ENCODE peak calls at places on chromosomes 12 and 14, in six cellular contexts. Q is HCT116, L is spleen, E is endothelial cell of umbilical vein, U is stomach, Y is sigmoid colon. K is an unnamed sample.

GRCh38 chr14:61502459-61503093 is 181.2 kb downstream of the PRKCH start:
- DNase-seq in U (no peak), E (peak), Y (no peak), Q (no peak), L (no peak), K (no peak)

GRCh38 chr14:90715495-90715894 is 100.7 kb downstream of the TTC7B start:
- DNase-seq in E (no peak), L (no peak), Y (no peak), U (no peak), Q (no peak), K (no peak)

GRCh38 chr12:107488666-107489065 is 196.9 kb upstream of the PWP1 start:
- DNase-seq in L (no peak), Y (no peak), Q (no peak), U (no peak), E (no peak), K (no peak)

GRCh38 chr12:3154006-3154405 is 76.8 kb downstream of the TSPAN9 start:
- DNase-seq in E (no peak), Y (no peak), U (no peak), L (peak), Q (no peak), K (no peak)

GRCh38 chr14:71322660-71323250 is 415.5 kb downstream of the PCNX1 start:
- DNase-seq in L (no peak), Q (no peak), Y (no peak), U (no peak), E (peak), K (no peak)

GRCh38 chr12:16844875-16845274 is 238.9 kb upstream of the LMO3 start:
- DNase-seq in Y (no peak), Q (no peak), L (no peak), E (no peak), U (no peak), K (no peak)

GRCh38 chr14:77886010-77886409 is 86.1 kb downstream of the ADCK1 start:
- DNase-seq in Q (no peak), Y (no peak), U (no peak), L (no peak), E (no peak), K (no peak)

GRCh38 chr14:69043007-69043444 is 63.9 kb upstream of the ACTN1 start:
- DNase-seq in Q (no peak), E (no peak), U (peak), L (peak), Y (no peak), K (peak)

GRCh38 chr14:59831121-59831730 is 39.4 kb downstream of the RTN1 start:
- DNase-seq in E (no peak), Y (no peak), U (no peak), L (no peak), Q (no peak), K (no peak)

GRCh38 chr12:113482334-113482733 is 10.7 kb upstream of the LHX5 start:
- DNase-seq in U (no peak), Y (no peak), E (no peak), Q (no peak), L (no peak), K (no peak)

GRCh38 chr14:67186789-67187188 is 2.5 kb upstream of the GARIN2 start:
- DNase-seq in E (no peak), L (no peak), Q (peak), U (no peak), Y (no peak), K (no peak)

DNA sequence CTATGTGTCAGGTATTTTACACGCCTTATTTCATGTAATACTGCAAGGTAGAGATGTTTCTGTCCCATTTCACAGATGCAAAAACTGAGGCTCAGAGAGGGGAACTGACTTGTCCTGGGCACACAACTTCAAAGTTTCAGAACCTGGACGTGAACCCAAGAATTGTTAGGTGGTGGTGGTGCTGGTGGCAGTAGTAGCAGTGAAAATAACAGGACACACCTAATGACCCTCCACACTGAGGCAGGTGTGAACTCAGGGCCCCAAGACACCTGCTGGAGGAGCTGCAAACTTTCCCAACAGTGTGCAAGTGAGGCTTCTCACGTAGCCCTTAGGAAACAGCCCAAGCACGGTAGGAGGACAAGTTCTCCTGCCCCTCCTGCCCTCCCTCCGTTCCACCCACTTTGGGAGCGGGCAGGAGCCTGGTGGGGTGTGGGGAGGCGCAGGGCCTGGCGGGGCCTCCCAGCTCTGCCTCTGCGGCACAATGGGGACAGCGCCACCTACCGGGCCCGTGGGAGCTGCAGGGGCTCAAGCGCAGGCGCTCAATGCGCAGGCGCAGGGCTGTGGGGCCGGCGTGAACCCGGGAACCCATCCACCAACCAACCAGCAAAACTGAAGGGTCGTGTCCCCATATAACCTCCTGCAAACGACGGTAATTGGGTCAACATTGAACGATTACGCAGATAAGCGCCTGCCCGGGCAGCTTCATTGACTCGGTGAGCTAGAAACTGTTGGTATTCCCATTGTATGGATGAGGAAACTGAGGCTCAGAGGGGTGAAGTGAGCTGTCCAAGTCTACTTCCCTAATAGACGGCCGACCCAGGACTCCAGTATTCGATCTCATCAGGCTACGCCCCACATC is 12.0 kb upstream of the TRPV4 start:
- DNase-seq in Y (peak), U (peak), L (peak), Q (peak), E (peak), K (peak)
- TF ChIP-seq POLR2A in Y (no peak), U (no peak), L (no peak), Q (no peak), E (no peak), K (no peak)

GRCh38 chr12:68331869-68332725 is at the start of gene MDM1:
- DNase-seq in E (peak), L (peak), Y (peak), Q (peak), U (peak), K (peak)
- TF ChIP-seq POLR2AphosphoS5 in E (peak), L (peak), Y (peak), Q (peak), U (no peak), K (peak)

GRCh38 chr12:87344699-87345098 is 684.5 kb downstream of the C12orf50 start:
- DNase-seq in E (no peak), U (no peak), L (no peak), Q (no peak), Y (no peak), K (no peak)
- TF ChIP-seq CTCF in E (no peak), U (no peak), L (no peak), Q (peak), Y (no peak), K (no peak)

GRCh38 chr14:49688701-49689030 is 652 bp upstream of the POLE2 start:
- DNase-seq in Y (no peak), E (peak), L (no peak), Q (no peak), U (no peak), K (no peak)

GRCh38 chr14:49692191-49692757 is 646 bp upstream of the KLHDC1 start:
- DNase-seq in E (no peak), L (no peak), Y (no peak), Q (no peak), U (no peak), K (no peak)

GRCh38 chr14:49691031-49691430 is 1.9 kb upstream of the KLHDC1 start:
- DNase-seq in U (no peak), E (no peak), L (no peak), Q (no peak), Y (no peak), K (no peak)

GRCh38 chr14:49687942-49688700 is at the start of gene POLE2:
- DNase-seq in Q (peak), E (peak), U (peak), L (peak), Y (peak), K (peak)

DNA sequence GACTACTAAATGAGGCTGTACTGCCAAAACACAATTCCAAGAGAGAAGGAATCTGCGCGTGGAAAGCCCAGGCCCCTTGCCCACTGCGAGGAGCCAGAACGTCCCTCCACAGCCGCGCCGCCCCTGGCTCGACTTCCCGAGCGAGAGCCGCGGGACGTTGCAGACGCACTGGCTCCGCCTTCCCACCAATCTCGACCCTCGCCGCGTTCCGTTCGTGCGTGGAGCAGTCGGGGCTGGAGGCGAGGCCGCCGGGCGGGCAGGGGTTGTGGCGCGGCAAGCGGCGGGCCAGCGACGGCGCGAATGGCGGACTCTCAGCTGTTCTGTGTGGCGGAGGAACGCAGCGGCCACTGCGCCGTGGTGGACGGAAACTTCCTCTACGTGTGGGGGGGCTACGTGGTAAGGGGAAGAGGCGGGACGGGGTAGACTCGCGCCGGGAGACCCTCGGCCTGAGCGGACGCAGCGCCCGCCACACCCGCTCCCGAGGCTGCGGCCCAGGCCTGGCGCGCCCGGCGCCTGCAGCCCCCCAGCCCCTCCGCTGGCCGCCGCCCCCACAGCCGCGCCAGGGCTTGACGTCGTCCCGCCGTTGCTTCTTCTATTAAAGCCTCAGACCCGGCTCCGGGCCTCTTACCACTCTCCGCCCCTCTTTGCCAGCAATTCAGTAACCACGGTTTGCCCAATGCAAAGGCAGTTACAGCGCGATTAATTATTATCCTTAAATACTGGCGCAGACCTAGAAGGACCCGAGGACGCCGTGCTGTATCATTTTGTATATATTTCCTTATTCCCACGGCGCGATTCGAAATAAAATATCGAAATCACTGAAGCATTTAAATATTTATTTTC is at the start of gene KLHDC1:
- DNase-seq in Q (no peak), U (peak), Y (peak), L (peak), E (peak), K (peak)
- TF ChIP-seq POLR2A in Q (peak), U (no peak), Y (peak), L (peak), E (peak), K (peak)

GRCh38 chr12:57498143-57498524 is 10.3 kb downstream of the MARS1 start:
- DNase-seq in U (no peak), Q (no peak), L (peak), E (no peak), Y (no peak), K (no peak)

GRCh38 chr12:57496822-57497221 is 9.0 kb downstream of the MARS1 start:
- DNase-seq in Y (no peak), E (no peak), U (no peak), Q (no peak), L (no peak), K (no peak)

GRCh38 chr12:57497223-57498142 is 9.6 kb downstream of the MARS1 start:
- DNase-seq in L (peak), Q (no peak), U (no peak), Y (no peak), E (no peak), K (no peak)

GRCh38 chr12:57498571-57498970 is 10.7 kb downstream of the MARS1 start:
- DNase-seq in Q (no peak), E (no peak), Y (no peak), L (no peak), U (no peak), K (no peak)

GRCh38 chr12:57500213-57500612 is 12.3 kb downstream of the MARS1 start:
- DNase-seq in Q (no peak), Y (no peak), L (peak), E (no peak), U (no peak), K (no peak)
- TF ChIP-seq POLR2AphosphoS5 in Q (peak), Y (no peak), L (no peak), E (no peak), U (no peak), K (no peak)

GRCh38 chr14:22607291-22607690 is 9.2 kb downstream of the ABHD4 start:
- DNase-seq in Q (no peak), Y (no peak), L (no peak), E (no peak), U (no peak), K (no peak)

GRCh38 chr14:22613736-22614239 is 15.7 kb downstream of the ABHD4 start:
- DNase-seq in Q (no peak), E (no peak), U (no peak), L (no peak), Y (no peak), K (no peak)

GRCh38 chr14:22610931-22611330 is 12.8 kb downstream of the ABHD4 start:
- DNase-seq in U (no peak), E (no peak), L (no peak), Q (no peak), Y (no peak), K (no peak)

GRCh38 chr14:22614240-22614799 is 16.2 kb downstream of the ABHD4 start:
- DNase-seq in L (no peak), Q (peak), Y (no peak), E (peak), U (no peak), K (no peak)

DNA sequence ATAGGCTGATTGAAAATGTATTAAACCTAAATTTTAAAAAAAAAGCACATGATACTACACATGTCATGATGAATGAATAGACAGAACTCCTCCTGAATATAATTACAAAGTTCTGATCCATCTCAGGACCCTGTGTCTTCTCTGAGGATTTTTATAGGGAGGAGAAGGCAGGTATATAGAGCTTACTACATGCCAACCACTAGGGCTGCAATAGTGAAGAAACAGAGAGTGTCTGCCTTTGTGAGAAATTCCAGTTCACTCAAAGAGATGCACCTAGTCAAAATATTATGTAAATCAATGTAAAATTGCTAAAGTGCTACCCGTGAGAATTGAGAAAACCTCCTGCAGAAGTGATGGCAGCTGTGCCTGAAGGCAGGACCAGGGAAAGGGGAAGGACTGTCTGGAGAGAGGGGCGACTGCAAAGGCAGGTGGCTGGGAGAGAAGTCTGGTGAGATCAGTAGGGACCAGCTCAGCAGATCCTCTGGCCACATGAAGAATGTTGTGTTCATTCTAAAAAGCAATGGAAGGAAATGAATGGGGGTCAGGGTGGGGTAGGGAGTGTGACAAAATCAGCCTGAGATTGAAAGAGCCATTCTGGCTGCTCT is 15.1 kb downstream of the ABHD4 start:
- DNase-seq in E (peak), L (no peak), Q (no peak), Y (no peak), U (no peak), K (no peak)
- TF ChIP-seq CTCF in E (no peak), L (no peak), Q (peak), Y (no peak), U (no peak), K (no peak)

DNA sequence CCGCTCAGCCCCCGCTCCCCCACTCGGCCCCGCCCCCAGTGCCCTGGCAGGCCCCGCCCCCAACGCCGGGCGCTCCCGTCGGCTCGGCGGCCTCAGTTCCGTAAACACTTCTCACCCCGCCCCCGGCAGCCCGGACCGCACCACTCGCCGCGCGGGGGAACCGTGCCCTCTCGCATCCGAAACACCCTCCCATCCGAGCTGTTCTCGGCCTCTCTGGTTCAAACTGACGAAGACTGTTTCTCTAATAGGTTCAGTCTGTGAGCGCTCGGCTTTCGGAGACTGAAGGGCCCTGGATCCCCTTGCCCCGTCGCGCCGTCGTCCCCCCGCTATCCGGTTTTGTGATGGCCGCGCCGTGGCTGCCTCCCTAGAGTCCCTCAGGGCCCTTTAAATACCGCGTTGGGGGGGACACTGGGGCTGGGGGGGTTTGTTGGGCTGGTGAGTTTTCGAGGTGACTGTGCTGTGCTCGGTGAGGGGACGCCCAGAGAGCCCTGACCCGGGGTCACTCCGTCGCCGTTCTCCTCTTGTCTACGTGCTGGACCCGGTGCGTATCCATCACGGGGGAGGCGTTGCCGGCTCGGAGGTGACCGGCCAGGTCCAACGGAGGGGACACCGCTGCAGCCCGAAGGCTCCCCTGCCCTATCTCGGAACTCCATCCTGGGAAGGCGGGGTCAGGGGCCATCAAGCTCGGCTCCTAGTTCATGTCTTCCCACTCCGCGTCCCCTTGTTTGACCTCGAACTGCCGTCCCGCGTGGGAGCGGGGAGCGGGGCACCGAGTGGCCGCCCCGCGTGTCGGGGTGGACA is at the start of gene TCP11L2:
- DNase-seq in Y (peak), E (peak), U (peak), Q (no peak), L (peak), K (peak)
- TF ChIP-seq POLR2A in Y (no peak), E (no peak), U (no peak), Q (no peak), L (peak), K (no peak)

K was measured in upper lobe of left lung.